ENCODE peak calls at places on chromosomes 16 and 17, in five cellular contexts. X is OCI-LY7, D is A549, T is HEK293T, J is mucosa of descending colon. N is an unnamed sample.

GRCh38 chr17:43540821-43541674 is 5.1 kb downstream of the ETV4 start:
- DNase-seq in X (no peak), D (no peak), T (no peak), J (no peak), N (no peak)

GRCh38 chr16:21100447-21100846 is 50.2 kb downstream of the DNAH3 start:
- DNase-seq in X (no peak), D (peak; percentile 49), T (no peak), J (no peak), N (no peak)

GRCh38 chr17:63151981-63152523 is 186.0 kb downstream of the TANC2 start:
- DNase-seq in X (no peak), D (no peak), T (no peak), J (no peak), N (no peak)

GRCh38 chr16:67204076-67204475 is 5.1 kb downstream of the ELMO3 start:
- DNase-seq in X (no peak), D (no peak), T (no peak), J (no peak), N (no peak)

GRCh38 chr16:3608069-3608468 is 3.3 kb downstream of the SLX4 start:
- DNase-seq in X (no peak), D (no peak), T (no peak), J (no peak), N (no peak)

GRCh38 chr16:55842369-55843104 is 9.6 kb upstream of the CES1 start:
- DNase-seq in X (peak; percentile 55), D (peak; percentile 36), T (peak; percentile 52), J (peak; percentile 39), N (peak; percentile 55)

GRCh38 chr17:21250719-21251305 is 2.4 kb downstream of the NATD1 start:
- DNase-seq in X (no peak), D (no peak), T (no peak), J (no peak), N (no peak)

GRCh38 chr16:55302635-55303034 is 21.4 kb upstream of the IRX6 start:
- DNase-seq in X (no peak), D (no peak), T (peak; percentile 10), J (no peak), N (no peak)

GRCh38 chr17:28547623-28548416 is 4.6 kb downstream of the UNC119 start:
- DNase-seq in X (peak; percentile 81), D (peak; percentile 95), T (peak; percentile 71), J (peak; percentile 87), N (peak; percentile 81)

GRCh38 chr16:73299349-73299748 is 251.4 kb upstream of the ZFHX3 start:
- DNase-seq in X (no peak), D (no peak), T (no peak), J (no peak), N (no peak)

GRCh38 chr17:15742051-15742795 is 10.1 kb downstream of the TBC1D26 start:
- DNase-seq in X (no peak), D (no peak), T (no peak), J (no peak), N (no peak)

GRCh38 chr16:85825326-85825725 is 25.8 kb downstream of the COX4I1 start:
- DNase-seq in X (peak; percentile 27), D (no peak), T (no peak), J (no peak), N (no peak)

GRCh38 chr16:64238576-64238975 is 883.3 kb downstream of the CDH11 start:
- DNase-seq in X (no peak), D (no peak), T (no peak), J (no peak), N (no peak)

GRCh38 chr17:74037320-74037719 is 166.2 kb upstream of the RPL38 start:
- DNase-seq in X (no peak), D (no peak), T (no peak), J (peak; percentile 21), N (no peak)

GRCh38 chr17:10737168-10737622 is 7.4 kb upstream of the TMEM220 start:
- DNase-seq in X (no peak), D (peak; percentile 72), T (peak; percentile 72), J (peak; percentile 88), N (peak; percentile 70)

GRCh38 chr16:85301171-85301690 is 189.0 kb upstream of the CIBAR2 start:
- DNase-seq in X (no peak), D (no peak), T (no peak), J (no peak), N (no peak)

GRCh38 chr17:73342057-73342522 is 30.3 kb upstream of the CDC42EP4 start:
- DNase-seq in X (no peak), D (peak; percentile 93), T (no peak), J (peak; percentile 42), N (no peak)

GRCh38 chr17:78379134-78379497 is 667 bp downstream of the PGS1 start:
- DNase-seq in X (peak; percentile 33), D (no peak), T (no peak), J (no peak), N (no peak)